ENCODE peak calls at places on chromosomes 2 and 18, in four cellular contexts. One of them, this sample, is unnamed.

GRCh38 chr18:63775166-63775730 is at the start of gene SERPINB7:
- DNase-seq in T follicular helper cell: no peak
- DNase-seq in NCI-H774: no peak
- DNase-seq in amniotic stem cell: peak; percentile 8
- DNase-seq in this sample: no peak

GRCh38 chr2:239035361-239035814 is 187.5 kb downstream of the TWIST2 start:
- DNase-seq in amniotic stem cell: no peak
- DNase-seq in T follicular helper cell: peak; percentile 45
- DNase-seq in NCI-H774: no peak
- DNase-seq in this sample: peak; percentile 52

GRCh38 chr2:24456610-24457556 is 34.2 kb upstream of the NCOA1 start:
- DNase-seq in amniotic stem cell: peak; percentile 67
- DNase-seq in T follicular helper cell: no peak
- DNase-seq in NCI-H774: no peak
- DNase-seq in this sample: no peak

GRCh38 chr2:8003462-8004075 is 678.3 kb upstream of the ID2 start:
- DNase-seq in amniotic stem cell: peak; percentile 24
- DNase-seq in T follicular helper cell: no peak
- DNase-seq in NCI-H774: no peak
- DNase-seq in this sample: no peak

GRCh38 chr2:1784986-1785617 is 40.8 kb upstream of the PXDN start:
- DNase-seq in NCI-H774: no peak
- DNase-seq in T follicular helper cell: no peak
- DNase-seq in amniotic stem cell: no peak
- DNase-seq in this sample: no peak

GRCh38 chr2:50333501-50334228 is 698.3 kb downstream of the NRXN1 start:
- DNase-seq in amniotic stem cell: no peak
- DNase-seq in T follicular helper cell: no peak
- DNase-seq in NCI-H774: no peak
- DNase-seq in this sample: no peak

GRCh38 chr18:28189400-28190239 is 12.7 kb upstream of the CDH2 start:
- DNase-seq in NCI-H774: no peak
- DNase-seq in amniotic stem cell: no peak
- DNase-seq in T follicular helper cell: no peak
- DNase-seq in this sample: no peak

GRCh38 chr2:170235860-170236638 is 58.1 kb downstream of the MYO3B start:
- DNase-seq in NCI-H774: peak; percentile 73
- DNase-seq in amniotic stem cell: no peak
- DNase-seq in T follicular helper cell: no peak
- DNase-seq in this sample: peak; percentile 79

GRCh38 chr2:129904532-129905446 is 74.7 kb upstream of the RAB6C start:
- DNase-seq in T follicular helper cell: no peak
- DNase-seq in amniotic stem cell: no peak
- DNase-seq in NCI-H774: no peak
- DNase-seq in this sample: no peak

GRCh38 chr2:173215316-173215715 is 139.4 kb upstream of the CDCA7 start:
- DNase-seq in T follicular helper cell: no peak
- DNase-seq in NCI-H774: no peak
- DNase-seq in amniotic stem cell: no peak
- DNase-seq in this sample: no peak

GRCh38 chr2:185436787-185437372 is 301.7 kb upstream of the FSIP2 start:
- DNase-seq in T follicular helper cell: no peak
- DNase-seq in amniotic stem cell: no peak
- DNase-seq in NCI-H774: no peak
- DNase-seq in this sample: no peak

GRCh38 chr2:130328710-130329109 is 14.0 kb upstream of the IMP4 start:
- DNase-seq in T follicular helper cell: no peak
- DNase-seq in NCI-H774: no peak
- DNase-seq in amniotic stem cell: no peak
- DNase-seq in this sample: peak; percentile 77

GRCh38 chr2:216551234-216551633 is 52.6 kb downstream of the RPL37A start:
- DNase-seq in T follicular helper cell: no peak
- DNase-seq in amniotic stem cell: no peak
- DNase-seq in NCI-H774: no peak
- DNase-seq in this sample: peak; percentile 40

GRCh38 chr2:1070601-1071000 is 120.0 kb downstream of the SNTG2 start:
- DNase-seq in T follicular helper cell: no peak
- DNase-seq in NCI-H774: no peak
- DNase-seq in amniotic stem cell: no peak
- DNase-seq in this sample: no peak

GRCh38 chr18:80253871-80254492 is 6.7 kb upstream of the PARD6G start:
- DNase-seq in T follicular helper cell: no peak
- DNase-seq in amniotic stem cell: no peak
- DNase-seq in NCI-H774: no peak
- DNase-seq in this sample: no peak

GRCh38 chr2:66439291-66440010 is 4.5 kb downstream of the MEIS1 start:
- DNase-seq in amniotic stem cell: no peak
- DNase-seq in NCI-H774: no peak
- DNase-seq in T follicular helper cell: no peak
- DNase-seq in this sample: no peak

GRCh38 chr2:30932850-30933249 is 125.6 kb upstream of the CAPN13 start:
- DNase-seq in T follicular helper cell: no peak
- DNase-seq in amniotic stem cell: no peak
- DNase-seq in NCI-H774: no peak
- DNase-seq in this sample: no peak

This sample was measured in NCI-H345.